ENCODE peak calls at places on chromosomes 2 and 18, in five cellular contexts. E is endothelial cell of umbilical vein, N is fibroblast of lung, B is AG04450, L is WTC11. M is an unnamed sample.

GRCh38 chr2:233980955-233981555 is 63.9 kb downstream of the TRPM8 start:
- DNase-seq in E (no peak), N (no peak), B (no peak), L (no peak), M (no peak)

GRCh38 chr2:72915907-72916742 is 1.2 kb upstream of the EMX1 start:
- DNase-seq in E (no peak), N (peak), B (no peak), L (peak), M (peak)

GRCh38 chr2:38522754-38523349 is 79.9 kb downstream of the HNRNPLL start:
- DNase-seq in E (no peak), N (no peak), B (no peak), L (no peak), M (no peak)

GRCh38 chr2:207869784-207870778 is 100.4 kb upstream of the FZD5 start:
- DNase-seq in E (peak), N (peak), B (peak), L (no peak), M (peak)

GRCh38 chr2:227513113-227513512 is 41.2 kb downstream of the AGFG1 start:
- DNase-seq in E (peak), N (peak), B (no peak), L (no peak), M (peak)

GRCh38 chr2:222756951-222757645 is 85.6 kb downstream of the MOGAT1 start:
- DNase-seq in E (no peak), N (peak), B (peak), L (no peak), M (peak)

GRCh38 chr2:30233142-30233961 is 2.0 kb downstream of the LBH start:
- DNase-seq in E (no peak), N (no peak), B (no peak), L (no peak), M (no peak)

GRCh38 chr2:45210466-45211195 is 201.4 kb upstream of the SIX2 start:
- DNase-seq in E (no peak), N (peak), B (peak), L (no peak), M (no peak)

GRCh38 chr2:240564571-240565266 is 3.6 kb upstream of the RNPEPL1 start:
- DNase-seq in E (no peak), N (no peak), B (no peak), L (no peak), M (no peak)

GRCh38 chr2:26061539-26061938 is 27.7 kb downstream of the RAB10 start:
- DNase-seq in E (no peak), N (no peak), B (no peak), L (no peak), M (no peak)

GRCh38 chr2:41903746-41904145 is 144.1 kb upstream of the PKDCC start:
- DNase-seq in E (no peak), N (no peak), B (no peak), L (no peak), M (no peak)

GRCh38 chr18:68796936-68797690 is 767 bp upstream of the CCDC102B start:
- DNase-seq in E (peak), N (peak), B (no peak), L (no peak), M (peak)

GRCh38 chr2:238456449-238456848 is 29.7 kb downstream of the ASB1 start:
- DNase-seq in E (no peak), N (no peak), B (no peak), L (no peak), M (no peak)

GRCh38 chr2:9207641-9208301 is 1.2 kb downstream of the ASAP2 start:
- DNase-seq in E (peak), N (no peak), B (no peak), L (peak), M (no peak)

GRCh38 chr2:44553456-44553855 is 191.7 kb downstream of the CAMKMT start:
- DNase-seq in E (peak), N (peak), B (no peak), L (no peak), M (peak)

GRCh38 chr2:47360937-47361336 is 42.0 kb upstream of the MSH2 start:
- DNase-seq in E (no peak), N (peak), B (peak), L (no peak), M (peak)

GRCh38 chr2:70656421-70657010 is 102.9 kb upstream of the TGFA start:
- DNase-seq in E (no peak), N (no peak), B (no peak), L (no peak), M (no peak)

GRCh38 chr2:12107849-12108420 is 361.5 kb downstream of the LPIN1 start:
- DNase-seq in E (no peak), N (peak), B (no peak), L (no peak), M (no peak)

GRCh38 chr2:162840598-162841246 is 2.2 kb upstream of the KCNH7 start:
- DNase-seq in E (peak), N (peak), B (no peak), L (peak), M (peak)

GRCh38 chr18:73407506-73407905 is 539.7 kb upstream of the NETO1 start:
- DNase-seq in E (no peak), N (peak), B (no peak), L (no peak), M (peak)

GRCh38 chr2:217177687-217178086 is 317.8 kb upstream of the TNP1 start:
- DNase-seq in E (no peak), N (no peak), B (no peak), L (no peak), M (peak)

GRCh38 chr2:216775043-216775453 is 79.7 kb upstream of the IGFBP5 start:
- DNase-seq in E (no peak), N (peak), B (peak), L (no peak), M (peak)

GRCh38 chr2:120503793-120504571 is 158.0 kb downstream of the INHBB start:
- DNase-seq in E (peak), N (no peak), B (no peak), L (no peak), M (peak)

GRCh38 chr2:203533696-203534471 is 1.2 kb downstream of the RAPH1 start:
- DNase-seq in E (peak), N (peak), B (peak), L (no peak), M (peak)

GRCh38 chr2:79219383-79219988 is 59.9 kb upstream of the REG3A start:
- DNase-seq in E (peak), N (peak), B (no peak), L (peak), M (peak)

GRCh38 chr2:28281739-28282138 is 110.9 kb upstream of the FOSL2 start:
- DNase-seq in E (no peak), N (no peak), B (no peak), L (no peak), M (no peak)

GRCh38 chr2:223538920-223539440 is 63.2 kb downstream of the SCG2 start:
- DNase-seq in E (no peak), N (peak), B (no peak), L (no peak), M (peak)

GRCh38 chr2:191701696-191702095 is 23.8 kb downstream of the NABP1 start:
- DNase-seq in E (no peak), N (no peak), B (no peak), L (no peak), M (peak)

GRCh38 chr2:128635361-128635900 is 316.8 kb upstream of the HS6ST1 start:
- DNase-seq in E (no peak), N (no peak), B (no peak), L (no peak), M (peak)

GRCh38 chr18:44568986-44569385 is 111.7 kb upstream of the SETBP1 start:
- DNase-seq in E (no peak), N (no peak), B (no peak), L (no peak), M (peak)

GRCh38 chr2:158665536-158666302 is 129.4 kb upstream of the DAPL1 start:
- DNase-seq in E (peak), N (peak), B (no peak), L (no peak), M (peak)

GRCh38 chr18:36366994-36367839 is 69.7 kb downstream of the FHOD3 start:
- DNase-seq in E (no peak), N (no peak), B (no peak), L (no peak), M (no peak)

GRCh38 chr2:176169181-176169580 is 12.1 kb downstream of the HOXD3 start:
- DNase-seq in E (no peak), N (no peak), B (no peak), L (no peak), M (no peak)

GRCh38 chr2:98571796-98572195 is 36.5 kb downstream of the COA5 start:
- DNase-seq in E (no peak), N (no peak), B (no peak), L (no peak), M (no peak)

GRCh38 chr2:128604045-128604444 is 285.4 kb upstream of the HS6ST1 start:
- DNase-seq in E (no peak), N (no peak), B (no peak), L (no peak), M (no peak)

GRCh38 chr2:160747771-160748170 is 254.2 kb upstream of the RBMS1 start:
- DNase-seq in E (peak), N (peak), B (peak), L (no peak), M (peak)

GRCh38 chr2:98412751-98413445 is 31.8 kb upstream of the INPP4A start:
- DNase-seq in E (peak), N (peak), B (peak), L (no peak), M (peak)

DNA sequence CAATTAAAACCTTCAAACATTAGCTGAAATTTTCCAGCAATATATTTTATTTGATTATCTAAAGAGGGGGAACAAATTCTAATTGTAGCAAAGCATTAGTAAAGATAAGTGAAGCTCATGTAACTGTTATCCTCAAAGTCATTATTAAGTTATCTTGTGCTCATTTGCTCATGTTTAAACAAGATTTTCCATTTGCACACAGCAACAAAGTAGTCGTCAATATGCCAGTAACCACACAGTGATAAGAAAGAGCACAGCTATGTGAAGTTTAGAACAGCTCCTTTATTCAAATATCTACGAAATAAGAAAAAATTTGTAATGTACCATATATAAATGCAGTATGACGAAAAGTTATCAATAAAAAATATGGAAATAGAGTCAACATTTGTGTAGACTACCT is 159.5 kb downstream of the ERBB4 start:
- DNase-seq in E (no peak), N (no peak), B (no peak), L (no peak), M (no peak)
- TF ChIP-seq CTCF in E (no peak), N (no peak), B (no peak), L (no peak), M (no peak)

GRCh38 chr18:8779251-8779650 is 73.9 kb downstream of the MTCL1 start:
- DNase-seq in E (no peak), N (no peak), B (no peak), L (no peak), M (no peak)

GRCh38 chr18:8777846-8778245 is 72.5 kb downstream of the MTCL1 start:
- DNase-seq in E (peak), N (no peak), B (no peak), L (no peak), M (no peak)

GRCh38 chr18:8778824-8779223 is 73.5 kb downstream of the MTCL1 start:
- DNase-seq in E (no peak), N (no peak), B (no peak), L (no peak), M (no peak)

GRCh38 chr18:8780227-8780626 is 74.9 kb downstream of the MTCL1 start:
- DNase-seq in E (peak), N (no peak), B (no peak), L (no peak), M (no peak)

DNA sequence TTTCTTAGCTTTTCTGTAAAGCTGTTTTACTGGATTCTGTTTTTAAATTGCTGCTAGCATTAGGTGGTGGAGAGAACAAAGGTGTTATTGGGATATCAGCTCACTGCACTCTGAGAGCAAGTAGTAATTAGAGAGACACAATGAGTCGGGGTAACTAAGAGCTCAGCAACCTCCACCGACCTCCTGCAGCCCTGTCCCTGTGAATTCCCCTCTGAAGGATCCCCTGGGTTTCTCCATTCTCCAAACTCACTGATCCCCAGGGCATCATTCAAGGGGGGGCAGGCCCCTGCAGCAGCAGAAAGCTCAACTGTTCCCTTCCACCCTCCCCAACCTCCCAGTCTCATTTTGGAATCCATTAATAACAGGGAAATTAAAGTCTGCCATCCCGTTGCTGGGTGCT is 73.0 kb downstream of the MTCL1 start:
- DNase-seq in E (no peak), N (no peak), B (no peak), L (no peak), M (no peak)
- TF ChIP-seq CTCF in E (no peak), N (no peak), B (no peak), L (no peak), M (no peak)

GRCh38 chr2:66445781-66446177 is 10.9 kb downstream of the MEIS1 start:
- DNase-seq in E (no peak), N (peak), B (no peak), L (peak), M (peak)
- TF ChIP-seq CTCF in E (peak), N (no peak), B (no peak), L (no peak), M (no peak)

GRCh38 chr18:64116806-64117205 is 32.1 kb downstream of the LINC00305 start:
- DNase-seq in E (no peak), N (no peak), B (no peak), L (no peak), M (no peak)

GRCh38 chr18:64115906-64116305 is 33.0 kb downstream of the LINC00305 start:
- DNase-seq in E (no peak), N (no peak), B (no peak), L (no peak), M (peak)

DNA sequence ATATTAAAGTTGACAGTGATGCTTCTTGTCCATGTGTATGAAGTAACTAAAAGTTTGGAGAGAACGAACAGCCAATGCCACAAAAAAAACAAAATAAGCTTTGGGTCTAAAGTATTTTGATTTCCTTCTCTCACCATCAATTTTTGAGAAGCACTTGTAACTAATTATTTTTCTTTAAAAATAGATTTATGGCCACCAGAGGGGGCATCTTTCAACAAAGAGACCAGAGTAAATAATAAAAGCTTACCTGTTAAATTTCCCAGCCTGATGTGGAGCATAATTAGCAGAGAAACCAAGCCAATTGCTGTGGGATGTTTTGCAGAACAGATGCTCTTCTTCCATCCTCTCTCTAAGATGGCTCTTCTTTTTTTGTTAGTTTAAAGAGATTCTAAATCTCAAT is 29.0 kb downstream of the LINC00305 start:
- DNase-seq in E (peak), N (no peak), B (no peak), L (no peak), M (no peak)
- TF ChIP-seq CTCF in E (no peak), N (peak), B (no peak), L (no peak), M (no peak)

GRCh38 chr18:63169853-63170252 is 149.7 kb downstream of the BCL2 start:
- DNase-seq in E (no peak), N (no peak), B (no peak), L (no peak), M (no peak)
- TF ChIP-seq CTCF in E (no peak), N (no peak), B (no peak), L (no peak), M (no peak)

GRCh38 chr18:47248610-47249343 is 2.7 kb downstream of the SKOR2 start:
- DNase-seq in E (no peak), N (no peak), B (no peak), L (peak), M (no peak)

GRCh38 chr18:47247833-47248609 is 3.4 kb downstream of the SKOR2 start:
- DNase-seq in E (no peak), N (no peak), B (no peak), L (peak), M (no peak)

GRCh38 chr18:47246027-47246971 is 5.2 kb downstream of the SKOR2 start:
- DNase-seq in E (no peak), N (no peak), B (no peak), L (peak), M (no peak)

GRCh38 chr18:47249602-47250001 is 1.9 kb downstream of the SKOR2 start:
- DNase-seq in E (no peak), N (no peak), B (no peak), L (no peak), M (no peak)

GRCh38 chr18:47247036-47247832 is 4.2 kb downstream of the SKOR2 start:
- DNase-seq in E (no peak), N (no peak), B (no peak), L (peak), M (no peak)
- TF ChIP-seq CTCF in E (peak), N (no peak), B (peak), L (peak), M (no peak)

GRCh38 chr2:40507429-40507828 is 55.5 kb upstream of the SLC8A1 start:
- DNase-seq in E (no peak), N (no peak), B (no peak), L (no peak), M (no peak)

GRCh38 chr2:40516604-40517003 is 64.7 kb upstream of the SLC8A1 start:
- DNase-seq in E (no peak), N (no peak), B (no peak), L (no peak), M (no peak)

GRCh38 chr2:40511661-40512213 is 59.8 kb upstream of the SLC8A1 start:
- DNase-seq in E (peak), N (peak), B (peak), L (no peak), M (peak)

GRCh38 chr2:40512246-40512645 is 60.4 kb upstream of the SLC8A1 start:
- DNase-seq in E (no peak), N (peak), B (no peak), L (no peak), M (no peak)
- TF ChIP-seq CTCF in E (no peak), N (no peak), B (no peak), L (no peak), M (no peak)

GRCh38 chr2:34838408-34838807 is 1239.3 kb upstream of the FAM98A start:
- DNase-seq in E (no peak), N (no peak), B (no peak), L (no peak), M (no peak)

GRCh38 chr2:34831096-34831495 is 1232.0 kb upstream of the FAM98A start:
- DNase-seq in E (no peak), N (no peak), B (no peak), L (no peak), M (no peak)

GRCh38 chr2:34836361-34836760 is 1237.3 kb upstream of the FAM98A start:
- DNase-seq in E (no peak), N (no peak), B (no peak), L (no peak), M (no peak)
- TF ChIP-seq CTCF in E (no peak), N (no peak), B (no peak), L (no peak), M (no peak)

DNA sequence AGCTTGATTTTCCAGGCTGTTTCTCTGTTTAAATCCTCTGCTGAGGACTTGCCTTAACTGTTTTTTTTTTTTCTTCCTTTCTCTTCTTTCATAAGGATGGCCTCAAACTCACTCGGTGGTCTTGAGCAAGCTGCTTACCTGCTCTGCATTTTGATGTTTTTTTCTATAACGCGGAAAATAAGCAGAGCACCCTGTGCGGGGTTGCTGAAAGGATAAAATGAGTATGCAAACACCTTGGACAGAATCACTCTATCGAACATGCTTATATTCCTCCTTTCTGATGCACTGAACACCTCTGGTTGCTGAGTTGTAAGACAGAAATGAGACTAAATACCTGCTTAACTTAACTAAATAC is 41.1 kb upstream of the DSC1 start:
- DNase-seq in E (no peak), N (no peak), B (no peak), L (no peak), M (no peak)
- TF ChIP-seq CTCF in E (no peak), N (no peak), B (no peak), L (no peak), M (no peak)

M was measured in foreskin fibroblast.